ENCODE peak calls at places on chromosome 2, in eight cellular contexts. U is stimulated activated CD4-positive, alpha-beta T cell treated with anti-CD3 and anti-CD28 coated beads, Interleukin-12 subunit alpha, Interleukin-12 subunit beta, amount 100 ng/mL, for 4 hours; M is MG63; P is fibroblast of mammary gland; N is fibroblast of the conjunctiva; X is activated effector memory CD4-positive, alpha-beta T cell treated with anti-CD3 and anti-CD28 coated beads, Interleukin-2, amount 50 U/mL, for 16 hours; H is neural crest cell; G is midbrain. Q is an unnamed sample.

GRCh38 chr2:95297088-95297487 is at the start of gene KCNIP3:
- DNase-seq in M (peak; percentile 41), G (peak; percentile 63), H (no peak), X (no peak), P (no peak), N (no peak), U (no peak), Q (peak; percentile 73)

GRCh38 chr2:136373035-136373434 is 255.1 kb upstream of the CXCR4 start:
- DNase-seq in P (no peak), H (no peak), N (no peak), G (no peak), X (no peak), M (no peak), U (no peak), Q (no peak)

GRCh38 chr2:44836916-44837315 is 104.6 kb upstream of the SIX3 start:
- DNase-seq in H (no peak), P (no peak), G (no peak), M (no peak), X (no peak), U (no peak), N (no peak), Q (no peak)

GRCh38 chr2:173278794-173279527 is 75.7 kb upstream of the CDCA7 start:
- DNase-seq in N (no peak), P (no peak), M (no peak), U (no peak), G (no peak), X (no peak), H (no peak), Q (no peak)

GRCh38 chr2:169910109-169910799 is 83.0 kb downstream of the UBR3 start:
- DNase-seq in P (no peak), N (no peak), M (no peak), X (no peak), H (no peak), G (no peak), U (no peak), Q (no peak)

GRCh38 chr2:95025406-95026319 is at the start of gene MAL:
- DNase-seq in H (peak; percentile 26), X (peak; percentile 87), P (no peak), M (peak; percentile 23), U (peak; percentile 64), G (peak; percentile 71), N (no peak), Q (peak; percentile 43)

GRCh38 chr2:183665403-183665802 is 541.2 kb downstream of the NUP35 start:
- DNase-seq in U (no peak), G (no peak), H (no peak), P (no peak), M (no peak), N (no peak), X (no peak), Q (peak; percentile 91)

GRCh38 chr2:204228169-204228940 is 291.8 kb downstream of the ICOS start:
- DNase-seq in M (no peak), G (no peak), H (no peak), N (no peak), U (no peak), P (no peak), X (no peak), Q (no peak)

GRCh38 chr2:134235771-134236170 is 18.1 kb upstream of the MGAT5 start:
- DNase-seq in N (no peak), X (no peak), M (no peak), G (no peak), P (no peak), U (no peak), H (no peak), Q (no peak)

GRCh38 chr2:228589115-228589514 is 407.6 kb upstream of the SPHKAP start:
- DNase-seq in U (no peak), X (no peak), N (no peak), H (no peak), P (no peak), G (no peak), M (no peak), Q (no peak)

GRCh38 chr2:157024129-157024528 is 233.4 kb upstream of the GALNT5 start:
- DNase-seq in G (no peak), U (no peak), M (no peak), P (no peak), X (no peak), H (no peak), N (no peak), Q (no peak)

GRCh38 chr2:237045449-237045848 is 40.2 kb upstream of the COPS8 start:
- DNase-seq in G (no peak), M (no peak), X (no peak), N (peak; percentile 6), U (no peak), H (no peak), P (peak; percentile 14), Q (no peak)

GRCh38 chr2:169716229-169716886 is 17.3 kb upstream of the KLHL23 start:
- DNase-seq in H (no peak), P (peak; percentile 91), U (no peak), X (no peak), G (no peak), N (peak; percentile 76), M (no peak), Q (peak; percentile 29)

GRCh38 chr2:227834423-227834822 is 20.8 kb downstream of the CCL20 start:
- DNase-seq in G (no peak), M (peak; percentile 63), N (no peak), H (no peak), X (no peak), U (no peak), P (peak; percentile 63), Q (no peak)

GRCh38 chr2:120693121-120693520 is 42.5 kb upstream of the GLI2 start:
- DNase-seq in M (no peak), P (peak; percentile 54), U (no peak), X (no peak), H (no peak), N (no peak), G (no peak), Q (no peak)

GRCh38 chr2:236688563-236689392 is 119.2 kb downstream of the ACKR3 start:
- DNase-seq in M (no peak), U (no peak), N (no peak), X (peak; percentile 43), P (no peak), G (no peak), H (no peak), Q (no peak)

GRCh38 chr2:88815243-88816096 is 124.0 kb downstream of the RPIA start:
- DNase-seq in H (no peak), G (no peak), N (no peak), M (no peak), U (no peak), P (no peak), X (no peak), Q (no peak)

GRCh38 chr2:198763793-198764192 is 693.9 kb downstream of the SATB2 start:
- DNase-seq in X (no peak), G (no peak), M (no peak), P (no peak), U (no peak), N (no peak), H (no peak), Q (no peak)

GRCh38 chr2:175742367-175742766 is 259.7 kb downstream of the LNPK start:
- DNase-seq in N (no peak), U (no peak), G (no peak), P (peak; percentile 70), M (peak; percentile 42), X (no peak), H (no peak), Q (no peak)

GRCh38 chr2:194696690-194697089 is 960.3 kb upstream of the SLC39A10 start:
- DNase-seq in N (no peak), G (no peak), U (no peak), P (no peak), H (no peak), X (no peak), M (no peak), Q (no peak)

GRCh38 chr2:71952572-71953188 is 195.0 kb downstream of the CYP26B1 start:
- DNase-seq in H (no peak), M (no peak), P (no peak), X (peak; percentile 44), U (no peak), G (no peak), N (no peak), Q (no peak)

GRCh38 chr2:74379851-74380789 is at the start of gene DCTN1:
- DNase-seq in N (peak; percentile 44), G (peak; percentile 80), H (peak; percentile 19), X (no peak), P (peak; percentile 73), U (no peak), M (peak; percentile 59), Q (no peak)

GRCh38 chr2:201432551-201433388 is 18.5 kb downstream of the TRAK2 start:
- DNase-seq in N (peak; percentile 66), X (no peak), P (peak; percentile 73), M (no peak), G (no peak), U (no peak), H (no peak), Q (no peak)

GRCh38 chr2:98737848-98738247 is 6.9 kb upstream of the MGAT4A start:
- DNase-seq in G (no peak), U (no peak), H (no peak), M (no peak), P (no peak), N (no peak), X (no peak), Q (no peak)

GRCh38 chr2:88575630-88576029 is 51.6 kb downstream of the EIF2AK3 start:
- DNase-seq in P (no peak), N (no peak), X (no peak), G (no peak), H (no peak), M (no peak), U (no peak), Q (no peak)

GRCh38 chr2:230872968-230873669 is 8.4 kb downstream of the ITM2C start:
- DNase-seq in G (no peak), H (no peak), M (no peak), U (no peak), P (no peak), N (no peak), X (peak; percentile 62), Q (no peak)

GRCh38 chr2:114543106-114543806 is 100.8 kb downstream of the DPP10 start:
- DNase-seq in X (no peak), M (no peak), H (no peak), U (no peak), G (no peak), N (no peak), P (no peak), Q (no peak)

GRCh38 chr2:48341556-48342133 is 188.3 kb upstream of the STON1 start:
- DNase-seq in N (no peak), M (no peak), G (peak; percentile 62), X (no peak), U (no peak), H (no peak), P (no peak), Q (no peak)

GRCh38 chr2:212892193-212892592 is 259.2 kb downstream of the IKZF2 start:
- DNase-seq in P (peak; percentile 70), G (peak; percentile 5), H (no peak), M (no peak), U (no peak), X (no peak), N (peak; percentile 30), Q (no peak)

GRCh38 chr2:96527052-96527964 is 9.2 kb upstream of the ARID5A start:
- DNase-seq in P (no peak), N (no peak), X (peak; percentile 87), U (peak; percentile 66), H (peak; percentile 53), G (peak; percentile 16), M (peak; percentile 34), Q (no peak)